ENCODE peak calls at places on chromosomes 11 and 22, in five cellular contexts. R is SK-N-MC; Z is T-helper 9 cell; B is activated naive CD8-positive, alpha-beta T cell treated with anti-CD3 and anti-CD28 coated beads, Interleukin-2, amount 50 U/mL, for 24 hours; Q is RCC 7860. U is an unnamed sample.
A peak's percentile ranks its signal among the peaks of the same experiment; 100 is the strongest.

GRCh38 chr11:10050561-10050960 is 243.5 kb downstream of the SBF2 start:
- DNase-seq in B (no peak), Q (no peak), R (no peak), Z (no peak), U (no peak)

GRCh38 chr11:11836676-11837231 is 5.0 kb upstream of the USP47 start:
- DNase-seq in R (no peak), Z (no peak), Q (no peak), B (no peak), U (no peak)

GRCh38 chr11:27950339-27950738 is 157.6 kb downstream of the KIF18A start:
- DNase-seq in Q (no peak), Z (no peak), R (no peak), B (no peak), U (no peak)

GRCh38 chr22:22423681-22424080 is 84.9 kb downstream of the ZNF280B start:
- DNase-seq in Q (no peak), Z (no peak), B (no peak), R (no peak), U (no peak)

GRCh38 chr11:61810671-61811175 is 6.1 kb downstream of the FADS1 start:
- DNase-seq in Z (no peak), B (no peak), Q (no peak), R (no peak), U (no peak)

GRCh38 chr22:25955323-25955722 is 213.3 kb downstream of the MYO18B start:
- DNase-seq in Q (no peak), R (no peak), Z (no peak), B (no peak), U (no peak)

GRCh38 chr22:42895541-42895981 is 38.5 kb upstream of the ARFGAP3 start:
- DNase-seq in R (no peak), Z (no peak), Q (no peak), B (no peak), U (no peak)

GRCh38 chr11:74272276-74272675 is 39.2 kb downstream of the P4HA3 start:
- DNase-seq in B (no peak), R (no peak), Z (no peak), Q (no peak), U (no peak)

GRCh38 chr11:65559535-65559934 is 1.4 kb upstream of the LTBP3 start:
- DNase-seq in B (no peak), R (no peak), Q (no peak), Z (no peak), U (no peak)

GRCh38 chr22:22195265-22196017 is 49.1 kb upstream of the VPREB1 start:
- DNase-seq in R (no peak), Q (peak; percentile 49), B (peak; percentile 85), Z (peak; percentile 87), U (peak; percentile 94)

GRCh38 chr11:47061429-47062178 is 115.1 kb downstream of the ARFGAP2 start:
- DNase-seq in Z (no peak), B (no peak), Q (no peak), R (no peak), U (no peak)

GRCh38 chr11:18064450-18065048 is 18.5 kb upstream of the TPH1 start:
- DNase-seq in Z (no peak), Q (no peak), B (no peak), R (no peak), U (no peak)

U was measured in progenitor cell of endocrine pancreas.